ENCODE peak calls at places on chromosomes 7 and 10, in six cellular contexts. D, C, N, S, U and P are unnamed samples.

GRCh38 chr7:140035400-140036223 is 27.1 kb downstream of the PARP12 start:
- DNase-seq in C (no peak), U (no peak), S (no peak), N (no peak), D (no peak), P (no peak)

GRCh38 chr10:46255696-46256355 is 31.0 kb upstream of the ANTXRL start:
- DNase-seq in U (peak), C (peak), S (peak), N (peak), D (peak), P (no peak)

GRCh38 chr10:123274513-123275182 is 120.4 kb downstream of the BUB3 start:
- DNase-seq in C (no peak), U (no peak), N (no peak), S (no peak), D (no peak), P (no peak)

GRCh38 chr10:129025774-129026173 is 441.3 kb upstream of the MGMT start:
- DNase-seq in D (no peak), N (no peak), C (no peak), S (no peak), U (no peak), P (no peak)

GRCh38 chr10:125997586-125997985 is 101.2 kb downstream of the FANK1 start:
- DNase-seq in C (no peak), S (no peak), N (no peak), U (no peak), D (no peak), P (no peak)

GRCh38 chr7:151699147-151699546 is 177.8 kb downstream of the PRKAG2 start:
- DNase-seq in C (no peak), D (no peak), U (no peak), N (peak), S (no peak), P (no peak)

GRCh38 chr7:42035205-42035604 is 201.8 kb downstream of the GLI3 start:
- DNase-seq in U (no peak), S (no peak), C (no peak), D (no peak), N (no peak), P (no peak)

GRCh38 chr10:61754553-61755540 is 92.1 kb downstream of the CABCOCO1 start:
- DNase-seq in D (no peak), N (no peak), U (no peak), C (no peak), S (no peak), P (no peak)

GRCh38 chr10:58326967-58327381 is 7.8 kb upstream of the UBE2D1 start:
- DNase-seq in N (peak), S (no peak), C (peak), D (no peak), U (no peak), P (no peak)